ENCODE peak calls at places on chromosome 11, in eight cellular contexts. Q, Y, X, O, M, H, B and Z are unnamed samples.

GRCh38 chr11:2975594-2975993 is 16.5 kb downstream of the NAP1L4 start:
- DNase-seq in H (peak; percentile 55), Y (no peak), B (no peak), O (peak; percentile 22), X (no peak), M (peak; percentile 36), Q (peak; percentile 18), Z (no peak)

GRCh38 chr11:33475999-33476398 is 218.8 kb downstream of the HIPK3 start:
- DNase-seq in B (peak; percentile 69), M (peak; percentile 45), Y (no peak), H (peak; percentile 57), Q (peak; percentile 58), X (peak; percentile 16), O (peak; percentile 36), Z (no peak)

GRCh38 chr11:19843106-19843505 is 130.5 kb downstream of the NAV2 start:
- DNase-seq in H (no peak), B (no peak), Y (no peak), M (no peak), O (no peak), Q (no peak), X (no peak), Z (no peak)

GRCh38 chr11:15507592-15507991 is 392.9 kb downstream of the INSC start:
- DNase-seq in H (no peak), Y (no peak), O (peak; percentile 70), Q (peak; percentile 16), B (peak; percentile 64), M (peak; percentile 26), X (no peak), Z (no peak)

GRCh38 chr11:73236879-73237278 is 18.8 kb downstream of the P2RY2 start:
- DNase-seq in H (peak; percentile 31), Q (no peak), B (no peak), M (peak; percentile 55), Y (no peak), O (no peak), X (peak; percentile 50), Z (peak; percentile 54)

GRCh38 chr11:826836-827145 is 928 bp upstream of the CRACR2B start:
- DNase-seq in Y (no peak), X (no peak), H (no peak), O (no peak), Q (no peak), B (no peak), M (no peak), Z (no peak)

GRCh38 chr11:42225664-42226063 is 766.2 kb upstream of the LRRC4C start:
- DNase-seq in H (no peak), B (no peak), Q (no peak), O (no peak), M (no peak), X (no peak), Y (no peak), Z (no peak)

GRCh38 chr11:78290293-78291176 is 101.8 kb downstream of the USP35 start:
- DNase-seq in H (no peak), X (peak; percentile 88), O (no peak), Q (peak; percentile 60), M (no peak), Y (no peak), B (no peak), Z (no peak)

GRCh38 chr11:27116684-27117083 is 76.1 kb downstream of the BBOX1 start:
- DNase-seq in X (no peak), Q (peak; percentile 47), B (peak; percentile 76), M (no peak), Y (no peak), O (no peak), H (no peak), Z (no peak)

GRCh38 chr11:75766449-75767227 is 1.9 kb upstream of the DGAT2 start:
- DNase-seq in Q (no peak), X (no peak), Y (no peak), B (no peak), O (no peak), M (no peak), H (no peak), Z (no peak)

GRCh38 chr11:27216268-27217149 is 146.5 kb downstream of the CCDC34 start:
- DNase-seq in Y (no peak), O (no peak), H (peak; percentile 36), M (peak; percentile 79), B (peak; percentile 90), X (no peak), Q (no peak), Z (peak; percentile 66)

GRCh38 chr11:3154001-3154599 is 11.0 kb downstream of the OSBPL5 start:
- DNase-seq in Y (no peak), H (no peak), B (peak; percentile 34), M (no peak), X (no peak), Q (peak; percentile 49), O (no peak), Z (no peak)

GRCh38 chr11:31160504-31161422 is 208.8 kb downstream of the DCDC1 start:
- DNase-seq in B (no peak), Y (no peak), Q (no peak), M (no peak), X (no peak), O (no peak), H (no peak), Z (no peak)

GRCh38 chr11:198236-198806 is 5.4 kb downstream of the SCGB1C1 start:
- DNase-seq in B (no peak), Q (no peak), M (no peak), Y (peak; percentile 67), H (peak; percentile 1), O (no peak), X (no peak), Z (no peak)

GRCh38 chr11:29989181-29989580 is 27.6 kb downstream of the KCNA4 start:
- DNase-seq in X (no peak), O (no peak), Y (no peak), M (no peak), B (peak; percentile 0), H (no peak), Q (no peak), Z (no peak)

GRCh38 chr11:83528877-83529276 is 242.7 kb upstream of the CCDC90B start:
- DNase-seq in M (no peak), B (no peak), Y (no peak), O (no peak), Q (no peak), H (no peak), X (no peak), Z (no peak)
- TF ChIP-seq CTCF in M (no peak), B (no peak), Y (no peak), O (no peak), Q (no peak), H (no peak), X (no peak), Z (no peak)

GRCh38 chr11:65779919-65780769 is 632 bp downstream of the AP5B1 start:
- DNase-seq in X (peak; percentile 56), M (peak; percentile 86), H (peak; percentile 60), Y (peak; percentile 85), B (peak; percentile 72), O (peak; percentile 71), Q (peak; percentile 65), Z (peak; percentile 69)
- H3K4me3 ChIP-seq in X (peak overlapping the region; percentile 91), M (peak overlapping the region; percentile 82), H (peak overlapping the region; percentile 94), Y (peak overlapping the region; percentile 92), B (peak overlapping the region; percentile 95), O (peak overlapping the region; percentile 88), Q (peak overlapping the region; percentile 79), Z (peak overlapping the region; percentile 95)

GRCh38 chr11:10607462-10607861 is 39.0 kb upstream of the LYVE1 start:
- DNase-seq in Q (no peak), B (no peak), H (no peak), X (no peak), M (no peak), Y (no peak), O (no peak), Z (no peak)

GRCh38 chr11:10604340-10604748 is 35.9 kb upstream of the LYVE1 start:
- DNase-seq in Y (no peak), H (no peak), X (peak; percentile 53), Q (no peak), O (no peak), B (no peak), M (no peak), Z (no peak)

GRCh38 chr11:10603721-10604297 is 35.3 kb upstream of the LYVE1 start:
- DNase-seq in X (no peak), Q (no peak), H (no peak), O (no peak), B (no peak), M (no peak), Y (no peak), Z (no peak)

GRCh38 chr11:10606536-10607208 is 38.2 kb upstream of the LYVE1 start:
- DNase-seq in O (no peak), Y (no peak), H (no peak), B (peak; percentile 68), Q (peak; percentile 44), X (no peak), M (no peak), Z (no peak)

DNA sequence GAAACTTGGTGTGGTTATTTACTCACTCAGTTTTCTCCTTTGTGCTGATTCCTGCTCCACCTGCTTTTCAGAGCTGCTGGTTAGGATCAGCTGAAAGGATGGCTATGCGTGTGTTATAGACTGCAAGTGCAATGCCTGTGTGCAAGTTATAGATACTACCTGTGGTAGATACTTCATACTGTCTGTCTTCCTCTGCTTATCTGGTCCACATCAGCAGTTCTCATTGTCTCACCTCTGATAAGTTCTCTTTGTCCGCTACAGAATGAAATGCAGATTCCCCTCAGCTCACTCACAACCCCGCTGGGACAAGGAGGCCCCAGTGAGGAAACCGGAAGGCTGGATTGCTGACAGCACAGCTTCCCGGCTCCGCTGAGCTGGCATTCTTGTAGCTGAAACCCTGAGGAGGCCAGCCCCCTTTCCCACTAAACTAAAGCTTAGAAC is 37.5 kb upstream of the LYVE1 start:
- DNase-seq in H (no peak), M (peak; percentile 23), Q (peak; percentile 74), O (no peak), X (peak; percentile 41), Y (no peak), B (peak; percentile 67), Z (peak; percentile 54)
- H3K27ac ChIP-seq in H (peak overlapping the region; percentile 45), M (no peak overlapping the region), Q (peak overlapping the region; percentile 74), O (no peak overlapping the region), X (peak overlapping the region; percentile 58), Y (peak overlapping the region; percentile 11), B (peak overlapping the region; percentile 31), Z (no peak overlapping the region)

DNA sequence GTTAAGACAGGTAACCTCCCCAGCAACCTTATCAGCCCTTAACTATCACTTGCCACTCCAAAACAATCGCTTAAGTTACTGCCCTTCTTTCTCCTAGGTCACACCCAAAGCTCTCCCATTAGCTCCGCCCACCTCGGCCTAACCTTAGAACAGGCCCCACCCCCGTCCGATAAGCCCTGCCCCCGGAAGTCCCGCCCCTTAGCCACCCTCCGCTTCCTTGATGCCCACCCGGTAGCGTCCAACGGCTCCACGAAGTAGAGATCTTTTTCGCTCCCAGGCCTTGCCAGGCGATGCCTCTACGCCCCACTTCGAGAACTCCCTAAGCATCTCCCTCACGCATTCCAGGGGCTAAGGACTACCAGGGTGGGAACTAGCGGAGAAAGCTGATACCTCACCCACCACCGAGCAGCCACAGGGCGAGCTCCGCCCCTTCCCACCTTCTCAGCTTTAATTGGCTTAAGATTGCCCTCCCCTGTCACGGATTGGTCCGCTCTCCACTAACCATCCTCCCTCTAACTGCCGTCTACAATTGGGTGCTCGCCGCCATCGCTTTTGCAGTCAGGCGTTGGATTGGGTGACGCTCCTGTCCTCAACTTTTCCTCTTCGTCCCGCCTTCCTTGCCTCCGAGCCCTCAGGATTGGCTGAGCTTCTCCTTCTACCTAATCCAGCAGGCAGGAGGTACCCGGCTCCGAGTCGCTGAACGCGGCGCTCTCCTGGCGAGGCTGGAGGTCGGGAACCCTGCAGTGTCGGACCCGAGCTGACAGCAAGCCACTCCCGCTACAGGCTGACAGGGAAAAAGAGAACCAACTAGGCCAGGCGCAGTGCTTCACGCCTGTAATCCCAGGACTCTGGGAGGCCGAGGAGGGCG is at the start of gene ZBTB3:
- DNase-seq in O (peak; percentile 99), Q (peak; percentile 99), X (peak; percentile 96), Y (peak; percentile 98), H (peak; percentile 99), M (peak; percentile 98), B (peak; percentile 99), Z (peak; percentile 95)
- TF ChIP-seq CTCF in O (peak; percentile 20), Q (no peak), X (no peak), Y (no peak), H (no peak), M (no peak), B (no peak), Z (no peak)